ENCODE peak calls at places on chromosomes 2 and 18, in six cellular contexts. O is neuronal stem cell, F is IMR-90, K is H9, V is mesendoderm, Y is trophoblast cell. T is an unnamed sample. For H3K4me1, the result is how much of the 10 kb centered on the place peaks cover.

GRCh38 chr2:41990688-41991087 is 57.1 kb upstream of the PKDCC start:
- DNase-seq in Y (no peak), F (peak), V (peak), K (no peak), O (no peak), T (peak)

GRCh38 chr2:118667366-118667765 is 180.1 kb downstream of the EN1 start:
- DNase-seq in F (no peak), K (no peak), Y (no peak), O (no peak), V (no peak), T (no peak)

GRCh38 chr18:3450358-3451107 is 561 bp downstream of the TGIF1 start:
- DNase-seq in O (peak), F (peak), Y (peak), V (no peak), K (no peak), T (peak)

GRCh38 chr2:229226372-229226771 is 44.7 kb downstream of the PID1 start:
- DNase-seq in F (no peak), V (no peak), O (no peak), K (no peak), Y (no peak), T (no peak)

GRCh38 chr2:234565842-234566619 is 69.2 kb upstream of the ARL4C start:
- DNase-seq in F (no peak), O (no peak), K (no peak), Y (peak), V (no peak), T (no peak)

GRCh38 chr2:215418064-215418963 is 17.6 kb downstream of the FN1 start:
- DNase-seq in O (no peak), K (no peak), F (no peak), Y (peak), V (no peak), T (no peak)

GRCh38 chr2:239249781-239250180 is 151.0 kb downstream of the HDAC4 start:
- DNase-seq in K (no peak), F (peak), V (no peak), Y (peak), O (no peak), T (peak)

GRCh38 chr2:238290079-238290478 is 1.7 kb upstream of the PER2 start:
- DNase-seq in Y (peak), O (no peak), V (peak), F (no peak), K (peak), T (peak)

GRCh38 chr2:173441222-173441621 is 86.5 kb downstream of the CDCA7 start:
- DNase-seq in F (peak), K (no peak), V (no peak), Y (no peak), O (no peak), T (no peak)

GRCh38 chr18:34039194-34039593 is 185.5 kb downstream of the NOL4 start:
- DNase-seq in O (no peak), V (peak), Y (no peak), K (no peak), F (no peak), T (peak)

GRCh38 chr18:79816092-79816491 is 18.4 kb downstream of the KCNG2 start:
- DNase-seq in O (no peak), K (peak), V (no peak), Y (no peak), F (no peak), T (no peak)

GRCh38 chr2:75155115-75155514 is 44.2 kb downstream of the TACR1 start:
- DNase-seq in F (no peak), O (no peak), K (no peak), Y (no peak), V (no peak), T (no peak)

GRCh38 chr2:179538406-179538805 is 273.8 kb upstream of the SESTD1 start:
- DNase-seq in O (no peak), K (no peak), V (no peak), Y (no peak), F (peak), T (no peak)

GRCh38 chr2:96195410-96196071 is 13.1 kb downstream of the STARD7 start:
- DNase-seq in Y (no peak), V (no peak), K (no peak), O (no peak), F (peak), T (peak)

GRCh38 chr2:109463891-109464290 is 149.9 kb downstream of the SEPTIN10 start:
- DNase-seq in V (no peak), Y (no peak), O (no peak), F (no peak), K (no peak), T (no peak)
- H3K23ac ChIP-seq in V (no peak), Y (no peak), O (no peak), F (no peak), K (no peak), T (no peak)

DNA sequence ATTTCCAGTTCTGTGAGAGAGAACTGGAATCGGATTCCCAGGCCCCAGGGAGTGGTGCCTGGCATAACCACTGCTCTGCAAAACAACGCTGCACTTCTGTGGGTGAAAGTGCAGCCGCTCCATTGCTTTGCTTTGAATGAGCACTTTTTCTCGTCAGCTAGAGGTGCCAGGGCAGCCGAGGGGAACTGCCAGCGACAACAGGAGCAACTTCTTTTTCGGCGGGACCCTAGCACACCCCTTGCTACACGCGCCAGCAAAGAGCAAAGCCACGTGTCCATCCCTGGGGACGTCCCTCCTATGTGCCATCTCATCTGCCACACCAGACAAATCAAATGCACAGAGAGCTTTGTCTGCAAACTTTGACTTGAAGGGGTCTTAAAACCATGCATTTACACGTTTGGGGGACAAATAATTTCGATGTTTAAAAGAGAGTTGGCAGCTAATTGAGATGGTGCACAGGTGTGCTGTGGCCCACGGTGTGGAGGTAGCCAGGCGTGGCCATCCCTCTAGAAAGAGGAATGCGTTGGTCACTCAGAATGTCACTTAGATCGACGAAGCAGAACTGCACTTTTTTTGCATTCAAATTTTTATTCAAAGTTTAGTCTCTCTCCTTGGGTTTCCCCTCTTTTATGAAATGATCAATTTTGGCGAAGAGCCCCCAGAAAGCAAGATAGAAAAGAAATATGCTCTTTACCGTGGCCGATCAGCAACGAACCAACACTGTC is 151.8 kb downstream of the MBP start:
- DNase-seq in F (no peak), V (no peak), O (no peak), K (no peak), Y (no peak), T (no peak)
- H3K4me1 ChIP-seq in F (under half), V (under half), O (under half), K (under half), Y (under half), T (under half)

GRCh38 chr2:97646977-97647376 is 1.1 kb downstream of the COX5B start:
- DNase-seq in Y (no peak), O (no peak), V (no peak), K (no peak), F (no peak), T (no peak)

GRCh38 chr2:97651114-97651513 is 5.3 kb downstream of the COX5B start:
- DNase-seq in Y (no peak), K (no peak), V (no peak), F (no peak), O (no peak), T (no peak)

GRCh38 chr2:97645700-97646629 is at the start of gene COX5B:
- DNase-seq in V (peak), K (peak), O (peak), F (peak), Y (peak), T (peak)

GRCh38 chr2:97644023-97644717 is 1.7 kb upstream of the COX5B start:
- DNase-seq in Y (no peak), K (no peak), O (no peak), F (no peak), V (no peak), T (no peak)

DNA sequence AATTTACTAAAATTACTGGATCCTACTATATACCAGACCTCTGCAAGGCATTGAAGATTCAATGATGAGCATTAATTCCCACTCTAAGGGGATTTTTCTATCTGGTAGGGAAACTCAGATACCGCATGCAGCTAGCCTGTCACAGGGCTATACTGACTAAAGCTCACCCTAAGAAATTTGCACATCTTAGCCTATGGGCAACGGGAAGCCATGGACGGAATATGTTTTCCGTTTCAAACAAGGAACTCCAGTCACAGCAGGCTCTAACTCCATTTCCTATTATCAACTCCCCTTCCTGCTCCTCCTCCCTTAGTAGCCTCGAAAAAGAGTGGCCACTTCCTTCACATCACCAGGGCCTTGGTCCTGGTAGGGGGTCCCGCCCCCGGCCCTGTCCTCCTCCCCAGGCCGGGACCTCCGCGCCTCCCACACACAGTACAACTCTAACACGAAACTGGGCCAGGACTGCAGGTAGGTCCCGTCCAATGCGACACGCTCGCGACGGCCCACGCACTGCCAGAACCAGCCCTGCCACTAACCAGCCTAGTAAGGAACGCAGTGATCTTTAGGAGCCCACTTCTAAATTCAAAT is 656 bp upstream of the COX5B start:
- DNase-seq in Y (no peak), V (peak), K (peak), O (peak), F (no peak), T (no peak)
- H3K23ac ChIP-seq in Y (no peak), V (peak), K (no peak), O (no peak), F (peak), T (no peak)

GRCh38 chr2:88632569-88632968 is 5.3 kb upstream of the EIF2AK3 start:
- DNase-seq in O (no peak), Y (no peak), F (no peak), V (no peak), K (no peak), T (no peak)

GRCh38 chr2:88627055-88627855 is at the start of gene EIF2AK3:
- DNase-seq in O (peak), K (peak), Y (peak), F (peak), V (peak), T (peak)

GRCh38 chr2:88627856-88628568 is 748 bp upstream of the EIF2AK3 start:
- DNase-seq in F (peak), K (peak), O (no peak), Y (peak), V (peak), T (peak)

GRCh38 chr2:88626171-88627054 is 851 bp downstream of the EIF2AK3 start:
- DNase-seq in K (peak), F (no peak), Y (peak), V (peak), O (peak), T (peak)

GRCh38 chr2:88628569-88628939 is 1.3 kb upstream of the EIF2AK3 start:
- DNase-seq in K (no peak), V (no peak), Y (peak), O (no peak), F (no peak), T (no peak)
- H3K4me1 ChIP-seq in K (under half), V (under half), Y (under half), O (under half), F (under half), T (under half)

GRCh38 chr18:11981633-11982366 is 493 bp downstream of the IMPA2 start:
- DNase-seq in O (peak), Y (peak), K (peak), F (peak), V (peak), T (peak)
- H3K23ac ChIP-seq in O (peak), Y (no peak), K (no peak), F (peak), V (no peak), T (peak)

DNA sequence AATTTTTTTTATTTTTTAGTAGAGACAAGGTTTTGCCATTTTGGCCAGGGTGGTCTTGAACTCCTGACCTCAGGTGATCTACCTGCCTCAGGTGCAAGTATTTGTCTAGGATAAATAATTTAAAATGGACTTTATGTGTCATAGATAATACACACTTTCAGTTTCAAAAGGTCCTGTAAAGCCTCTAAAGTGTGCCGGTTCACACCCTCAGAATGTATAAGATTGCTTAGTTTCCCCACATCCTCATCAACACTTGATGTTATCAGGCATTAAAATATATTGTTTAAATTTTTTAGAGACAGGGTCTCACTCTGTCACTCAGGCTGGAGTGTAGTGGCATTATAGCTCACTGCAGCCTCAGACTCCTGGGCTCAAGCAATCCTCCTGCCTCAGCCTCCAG is 170.5 kb downstream of the ANKRD44 start:
- DNase-seq in F (no peak), O (no peak), K (no peak), V (no peak), Y (no peak), T (no peak)
- H3K4me1 ChIP-seq in F (under half), O (under half), K (under half), V (under half), Y (under half), T (under half)

DNA sequence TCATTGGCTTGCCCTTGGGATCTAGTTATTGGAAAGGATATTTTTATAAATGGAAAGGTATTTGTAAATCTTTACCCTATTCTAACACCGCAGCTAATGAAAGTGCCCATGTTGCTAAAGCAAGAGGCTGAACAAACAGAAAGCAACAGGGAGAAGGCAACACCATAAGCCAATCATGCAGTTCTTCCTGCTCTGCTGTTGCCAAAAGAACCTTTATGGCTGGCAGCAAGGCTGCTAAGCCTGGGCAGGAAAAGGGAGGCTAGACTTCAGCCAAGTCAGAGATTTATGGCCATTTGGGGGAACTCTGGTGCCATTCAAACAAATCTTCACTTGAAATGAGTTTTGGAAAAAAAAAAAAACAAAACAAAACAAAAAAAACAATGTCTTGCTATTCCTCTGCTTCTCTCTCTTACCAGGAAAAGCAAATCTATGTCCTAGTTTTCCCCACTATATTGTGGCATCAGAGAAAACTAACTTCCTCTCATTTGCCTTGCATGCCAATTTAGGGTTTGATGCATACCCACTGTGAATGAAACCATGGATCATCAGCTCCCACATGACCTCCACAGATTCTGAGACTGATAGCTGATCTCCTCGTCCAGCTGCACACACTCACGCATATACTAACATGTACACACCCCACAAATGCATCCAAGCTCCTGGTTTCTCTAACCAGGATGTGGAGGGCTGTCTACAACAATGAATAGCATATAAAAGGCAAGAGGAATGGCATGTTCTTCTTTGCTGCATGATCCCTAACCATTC is 179.3 kb downstream of the C1D start:
- DNase-seq in K (no peak), Y (no peak), V (no peak), O (no peak), F (no peak), T (no peak)
- H3K23ac ChIP-seq in K (no peak), Y (no peak), V (no peak), O (no peak), F (no peak), T (no peak)

GRCh38 chr2:110106642-110107041 is 9.0 kb downstream of the MALL start:
- DNase-seq in O (no peak), F (peak), Y (no peak), K (no peak), V (no peak), T (peak)

GRCh38 chr2:110104025-110104771 is 11.4 kb downstream of the MALL start:
- DNase-seq in V (no peak), F (no peak), K (no peak), Y (no peak), O (no peak), T (no peak)

GRCh38 chr2:110103060-110103961 is 12.3 kb downstream of the MALL start:
- DNase-seq in F (no peak), V (no peak), O (no peak), K (no peak), Y (no peak), T (no peak)

GRCh38 chr2:110105608-110106467 is 9.8 kb downstream of the MALL start:
- DNase-seq in K (no peak), V (no peak), Y (peak), F (peak), O (no peak), T (peak)

DNA sequence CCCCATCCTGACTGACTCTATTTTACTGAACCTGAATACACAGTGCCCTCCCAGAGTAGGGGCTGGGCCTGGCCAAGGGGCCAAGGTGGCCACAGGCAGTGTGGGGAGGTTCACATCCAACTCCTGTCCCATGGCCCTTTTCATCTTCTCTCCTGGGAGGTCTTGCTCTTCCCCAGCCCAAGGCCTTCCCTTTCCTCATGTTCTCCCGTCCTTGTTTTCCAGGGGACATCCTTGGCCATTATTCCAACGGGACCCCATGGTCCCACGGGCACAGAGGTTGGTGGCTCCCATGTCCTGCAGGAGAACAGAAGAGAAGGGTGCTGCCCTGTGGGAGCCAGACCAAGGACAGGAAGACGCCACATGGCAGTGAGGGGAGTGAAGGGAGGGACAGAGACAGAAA is 10.4 kb downstream of the MALL start:
- DNase-seq in V (no peak), K (no peak), O (no peak), Y (no peak), F (no peak), T (no peak)
- H3K4me1 ChIP-seq in V (under half), K (under half), O (under half), Y (under half), F (under half), T (under half)

GRCh38 chr2:30486655-30487054 is 39.6 kb downstream of the LCLAT1 start:
- DNase-seq in F (no peak), K (no peak), Y (no peak), O (no peak), V (no peak), T (no peak)
- H3K23ac ChIP-seq in F (peak), K (no peak), Y (no peak), O (no peak), V (no peak), T (no peak)

GRCh38 chr2:217913415-217913814 is 89.4 kb downstream of the TNS1 start:
- DNase-seq in O (no peak), V (no peak), K (no peak), F (no peak), Y (peak), T (no peak)
- H3K4me1 ChIP-seq in O (under half), V (under half), K (under half), F (under half), Y (under half), T (half or more)

T was measured in mesenchymal stem cell.